ENCODE peak calls at places on chromosomes 5 and 9, in four cellular contexts. D is mesenchymal stem cell, J is GM23248, L is neural progenitor cell. O is an unnamed sample.

GRCh38 chr9:83557317-83557716 is 19.1 kb upstream of the FRMD3 start:
- DNase-seq in D (no peak), J (no peak), L (no peak), O (no peak)

GRCh38 chr5:91367908-91368648 is 15.0 kb downstream of the ARRDC3 start:
- DNase-seq in D (no peak), J (no peak), L (no peak), O (no peak)

GRCh38 chr5:13957032-13957645 is 12.7 kb upstream of the DNAH5 start:
- DNase-seq in D (peak), J (peak), L (peak), O (no peak)

GRCh38 chr5:172904643-172905345 is 54.4 kb upstream of the RPL26L1 start:
- DNase-seq in D (peak), J (peak), L (no peak), O (no peak)

GRCh38 chr9:37967681-37968080 is 63.8 kb upstream of the SLC25A51 start:
- DNase-seq in D (no peak), J (no peak), L (no peak), O (no peak)

GRCh38 chr5:103587185-103587748 is 24.7 kb upstream of the NUDT12 start:
- DNase-seq in D (peak), J (peak), L (peak), O (no peak)

GRCh38 chr5:138702827-138703194 is 50.4 kb upstream of the CTNNA1 start:
- DNase-seq in D (no peak), J (no peak), L (no peak), O (no peak)

GRCh38 chr5:6448622-6449464 is at the start of gene UBE2QL1:
- DNase-seq in D (peak), J (peak), L (peak), O (no peak)

GRCh38 chr9:133148351-133149129 is 15.2 kb downstream of the GBGT1 start:
- DNase-seq in D (peak), J (peak), L (peak), O (peak)

GRCh38 chr5:179243333-179243732 is 101.9 kb downstream of the ADAMTS2 start:
- DNase-seq in D (peak), J (peak), L (no peak), O (no peak)

GRCh38 chr5:38555354-38556114 is 912 bp downstream of the LIFR start:
- DNase-seq in D (no peak), J (peak), L (no peak), O (no peak)

GRCh38 chr9:83304686-83305085 is 233.5 kb downstream of the FRMD3 start:
- DNase-seq in D (no peak), J (peak), L (no peak), O (no peak)

GRCh38 chr5:19369048-19369447 is 619.0 kb downstream of the CDH18 start:
- DNase-seq in D (no peak), J (no peak), L (peak), O (no peak)

GRCh38 chr9:33375238-33375840 is 27.0 kb downstream of the AQP7 start:
- DNase-seq in D (no peak), J (no peak), L (peak), O (peak)

GRCh38 chr9:136682710-136683109 is 4.5 kb downstream of the AGPAT2 start:
- DNase-seq in D (no peak), J (no peak), L (no peak), O (no peak)

GRCh38 chr9:69604568-69605219 is 67.5 kb downstream of the APBA1 start:
- DNase-seq in D (no peak), J (peak), L (no peak), O (no peak)

GRCh38 chr9:119216891-119217290 is 152.3 kb downstream of the BRINP1 start:
- DNase-seq in D (no peak), J (peak), L (no peak), O (no peak)

GRCh38 chr9:111759762-111760639 is 34.7 kb downstream of the SHOC1 start:
- DNase-seq in D (peak), J (peak), L (peak), O (peak)

GRCh38 chr9:134054891-134055811 is 12.7 kb downstream of the BRD3 start:
- DNase-seq in D (no peak), J (no peak), L (no peak), O (no peak)

GRCh38 chr9:97930972-97931371 is 7.0 kb downstream of the HEMGN start:
- DNase-seq in D (no peak), J (no peak), L (no peak), O (peak)

GRCh38 chr5:174082286-174082685 is 36.8 kb downstream of the NSG2 start:
- DNase-seq in D (no peak), J (no peak), L (no peak), O (no peak)

GRCh38 chr5:124736111-124736813 is 10.2 kb downstream of the ZNF608 start:
- DNase-seq in D (peak), J (peak), L (no peak), O (no peak)

GRCh38 chr5:40736103-40736875 is 19.5 kb downstream of the TTC33 start:
- DNase-seq in D (peak), J (peak), L (peak), O (peak)

GRCh38 chr5:2352101-2352861 is 399.2 kb downstream of the IRX2 start:
- DNase-seq in D (no peak), J (no peak), L (no peak), O (no peak)

GRCh38 chr5:79200573-79201183 is 35.3 kb upstream of the JMY start:
- DNase-seq in D (peak), J (peak), L (peak), O (peak)

GRCh38 chr5:103894882-103895281 is 332.3 kb upstream of the NUDT12 start:
- DNase-seq in D (no peak), J (no peak), L (peak), O (no peak)

GRCh38 chr5:151041577-151042268 is 21.3 kb downstream of the GPX3 start:
- DNase-seq in D (no peak), J (no peak), L (no peak), O (no peak)

GRCh38 chr5:77087484-77088291 is 603 bp upstream of the ZBED3 start:
- DNase-seq in D (no peak), J (no peak), L (peak), O (no peak)

GRCh38 chr5:95352686-95353085 is 38.5 kb upstream of the FAM81B start:
- DNase-seq in D (peak), J (no peak), L (no peak), O (no peak)

GRCh38 chr5:172714491-172715420 is 56.2 kb downstream of the DUSP1 start:
- DNase-seq in D (peak), J (peak), L (peak), O (peak)

GRCh38 chr9:2477755-2478154 is 143.8 kb upstream of the VLDLR start:
- DNase-seq in D (peak), J (no peak), L (no peak), O (no peak)

GRCh38 chr5:9337908-9338307 is 208.0 kb downstream of the SEMA5A start:
- DNase-seq in D (peak), J (peak), L (no peak), O (no peak)

GRCh38 chr9:96462538-96462937 is 12.6 kb downstream of the HABP4 start:
- DNase-seq in D (no peak), J (no peak), L (peak), O (no peak)

DNA sequence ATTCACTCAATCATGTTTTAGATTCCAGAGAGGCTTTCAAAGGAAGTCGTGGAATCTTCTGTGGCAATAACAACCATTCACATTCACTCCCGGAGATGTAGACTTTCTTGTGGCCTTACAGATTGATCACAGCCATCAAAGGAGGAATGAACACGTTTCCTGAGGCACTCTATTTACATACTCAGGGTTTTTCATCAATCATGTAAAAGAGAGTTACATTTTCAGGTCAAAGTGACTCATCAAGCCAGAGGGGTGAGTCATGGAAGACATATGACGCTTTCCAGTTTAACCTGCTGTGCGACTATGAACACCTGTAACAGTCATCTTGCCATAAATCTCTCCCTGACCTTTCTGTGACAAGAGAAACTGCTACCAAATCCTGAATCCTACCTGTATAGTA is 39.3 kb upstream of the RAD23B start:
- DNase-seq in D (peak), J (peak), L (no peak), O (peak)
- H3K4me3 ChIP-seq in D (no peak), J (no peak), L (no peak), O (no peak)

GRCh38 chr5:148791696-148792095 is 34.7 kb upstream of the ADRB2 start:
- DNase-seq in D (no peak), J (no peak), L (no peak), O (no peak)

GRCh38 chr5:148788636-148789035 is 37.8 kb upstream of the ADRB2 start:
- DNase-seq in D (peak), J (peak), L (no peak), O (no peak)

GRCh38 chr5:148792649-148793048 is 33.8 kb upstream of the ADRB2 start:
- DNase-seq in D (no peak), J (no peak), L (no peak), O (no peak)

GRCh38 chr5:148791334-148791667 is 35.1 kb upstream of the ADRB2 start:
- DNase-seq in D (peak), J (peak), L (no peak), O (no peak)

DNA sequence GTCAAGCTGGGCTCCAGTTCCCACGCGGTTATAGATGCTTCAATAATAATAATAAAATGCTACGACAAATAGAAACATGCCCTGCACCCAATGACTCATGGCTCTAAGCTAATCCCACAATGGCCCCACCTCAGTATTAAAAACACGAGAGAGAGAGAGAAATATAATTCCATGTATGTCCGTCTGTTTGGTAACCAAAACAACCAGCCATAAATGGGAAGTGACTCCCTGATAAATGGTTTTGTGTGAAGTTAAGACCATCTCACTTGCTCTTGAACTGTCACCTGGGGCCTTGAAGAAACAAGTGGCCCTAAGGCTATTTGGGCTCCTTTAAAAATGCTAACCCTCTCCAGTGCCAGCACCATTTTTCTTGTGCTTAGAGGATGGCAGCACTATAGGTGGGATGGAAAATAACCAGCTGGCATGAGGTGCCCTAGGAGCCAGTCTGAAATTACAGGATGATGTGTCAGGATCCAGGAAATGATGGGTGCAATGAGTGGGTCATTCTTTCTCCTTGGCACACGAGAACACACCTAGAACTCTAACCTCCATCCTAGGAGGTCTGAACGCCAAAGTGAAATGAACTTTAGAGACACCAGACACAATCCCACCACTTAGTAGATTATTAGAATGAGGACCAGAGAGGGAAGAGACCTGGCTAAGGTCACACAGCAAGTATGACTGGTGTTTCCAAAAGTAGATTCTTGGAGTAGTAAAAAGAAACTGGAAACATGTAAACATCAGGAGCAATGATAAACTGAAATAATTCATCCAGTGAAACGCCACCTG is 35.7 kb upstream of the ADRB2 start:
- DNase-seq in D (no peak), J (no peak), L (no peak), O (no peak)
- H3K4me3 ChIP-seq in D (no peak), J (no peak), L (no peak), O (no peak)

GRCh38 chr5:176596689-176597416 is 13.1 kb downstream of the GPRIN1 start:
- DNase-seq in D (peak), J (peak), L (peak), O (peak)
- H3K4me3 ChIP-seq in D (peak), J (peak), L (peak), O (no peak)

DNA sequence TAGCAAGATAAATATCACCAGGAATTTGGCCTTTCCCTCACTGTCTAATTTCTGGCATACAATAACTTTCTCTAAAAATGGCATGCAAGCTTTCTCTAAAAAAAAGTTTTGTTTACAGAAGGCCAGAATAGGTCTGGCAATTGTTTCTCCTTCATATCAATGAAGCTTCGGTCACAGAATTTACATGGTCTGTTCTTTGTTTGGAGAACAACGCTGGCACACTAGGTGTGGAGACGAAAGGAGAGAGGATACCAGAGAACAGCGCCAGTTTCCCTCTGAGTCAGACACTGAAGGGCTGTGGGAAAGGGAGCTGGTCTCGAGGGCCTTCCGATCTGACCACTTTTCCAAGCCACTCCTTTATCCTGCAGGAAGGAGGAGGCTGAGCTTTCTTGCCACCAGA is 60.1 kb upstream of the ITGA1 start:
- DNase-seq in D (peak), J (peak), L (no peak), O (no peak)
- H3K4me3 ChIP-seq in D (no peak), J (peak), L (no peak), O (no peak)

GRCh38 chr5:169703803-169704202 is 66.7 kb downstream of the DOCK2 start:
- DNase-seq in D (peak), J (peak), L (no peak), O (no peak)
- H3K4me3 ChIP-seq in D (no peak), J (no peak), L (no peak), O (no peak)

DNA sequence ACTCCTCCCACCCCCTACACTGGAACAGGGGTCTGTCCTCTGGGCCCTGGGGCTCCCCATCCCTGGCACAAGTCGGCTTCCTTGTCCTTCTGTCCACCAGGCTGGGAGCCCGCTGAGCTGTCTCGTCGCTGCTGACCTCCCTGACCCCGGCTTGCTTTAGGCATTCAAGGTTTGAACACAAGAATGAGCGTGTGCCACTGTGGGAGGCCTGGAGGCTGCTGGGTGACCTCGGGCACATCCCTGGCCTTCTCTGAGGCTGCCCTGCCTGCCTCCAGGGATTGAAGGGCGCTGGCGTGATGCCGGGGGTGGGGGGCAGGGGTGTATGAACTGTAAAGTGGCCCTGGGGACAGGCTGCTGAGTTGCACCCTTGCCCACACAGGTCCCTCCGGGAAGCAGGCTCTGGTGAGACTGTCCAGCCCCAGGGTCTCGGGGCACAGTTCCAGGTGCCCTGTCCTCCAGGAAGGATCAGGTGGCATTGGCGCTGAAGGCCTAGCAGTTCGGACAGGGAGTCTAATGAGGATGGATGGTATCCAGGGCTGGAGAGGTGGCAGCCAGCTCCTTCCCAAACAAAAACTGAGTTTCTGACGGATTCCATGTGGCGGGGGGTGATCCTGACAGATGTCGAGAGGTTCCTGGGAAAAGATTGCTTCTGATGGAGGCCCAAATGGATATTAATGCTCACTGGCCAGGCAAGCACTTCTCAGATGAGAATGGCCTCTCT is 18.1 kb downstream of the FIBCD1 start:
- DNase-seq in D (no peak), J (no peak), L (peak), O (no peak)
- H3K4me3 ChIP-seq in D (no peak), J (no peak), L (no peak), O (no peak)

GRCh38 chr9:35656841-35657326 is 935 bp downstream of the RMRP start:
- DNase-seq in D (no peak), J (peak), L (no peak), O (no peak)
- H3K4me3 ChIP-seq in D (no peak), J (peak), L (peak), O (peak)

GRCh38 chr9:109781086-109781485 is 1.1 kb downstream of the PALM2AKAP2 start:
- DNase-seq in D (no peak), J (peak), L (no peak), O (no peak)
- H3K4me3 ChIP-seq in D (peak), J (peak), L (peak), O (no peak)

DNA sequence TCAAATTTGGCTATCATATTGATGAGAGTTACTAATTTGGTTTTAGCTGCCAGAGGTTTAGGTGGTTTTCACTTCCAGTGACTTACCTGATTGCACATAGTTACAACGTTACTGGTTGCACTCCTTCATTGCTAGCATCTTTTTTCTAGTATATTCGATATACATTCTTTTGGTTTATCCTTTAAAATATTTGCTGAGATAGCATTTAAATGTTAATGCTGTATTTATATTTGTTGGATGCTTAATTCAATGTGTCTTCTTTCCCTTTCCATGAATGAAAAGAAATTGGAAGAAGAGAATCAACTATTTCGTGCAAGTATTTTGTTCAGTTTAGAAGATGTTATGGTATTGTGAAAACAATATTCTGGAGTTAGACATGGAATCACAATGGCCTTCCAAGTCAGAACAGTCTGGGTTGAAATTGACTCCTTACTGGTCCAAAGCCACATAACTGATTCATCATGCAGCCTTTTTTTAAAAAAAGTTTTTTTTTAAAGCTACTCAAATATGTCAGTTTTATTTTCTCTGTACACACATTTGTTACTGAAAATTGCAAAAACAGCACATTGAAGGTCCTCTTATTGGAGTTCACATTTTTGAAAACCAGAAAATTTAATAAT is 2.2 kb downstream of the SPIN1 start:
- DNase-seq in D (no peak), J (peak), L (no peak), O (no peak)
- H3K4me3 ChIP-seq in D (no peak), J (peak), L (no peak), O (no peak)